ENCODE peak calls at places on chromosomes 1 and 21, in four cellular contexts. One of them, this sample, is unnamed.

GRCh38 chr1:7885513-7886298 is 32.8 kb upstream of the UTS2 start:
- DNase-seq in activated CD4-positive, CD25-positive, alpha-beta regulatory T cell: no peak
- DNase-seq in GM12891: no peak
- DNase-seq in progenitor cell of endocrine pancreas: no peak
- DNase-seq in this sample: no peak

GRCh38 chr1:44642925-44643324 is 31.4 kb downstream of the TMEM53 start:
- DNase-seq in activated CD4-positive, CD25-positive, alpha-beta regulatory T cell: no peak
- DNase-seq in GM12891: no peak
- DNase-seq in progenitor cell of endocrine pancreas: no peak
- DNase-seq in this sample: no peak

GRCh38 chr21:16308269-16308668 is 578.5 kb downstream of the USP25 start:
- DNase-seq in activated CD4-positive, CD25-positive, alpha-beta regulatory T cell: no peak
- DNase-seq in GM12891: no peak
- DNase-seq in progenitor cell of endocrine pancreas: no peak
- DNase-seq in this sample: no peak

GRCh38 chr1:204350857-204351573 is 8.7 kb downstream of the PLEKHA6 start:
- DNase-seq in activated CD4-positive, CD25-positive, alpha-beta regulatory T cell: no peak
- DNase-seq in GM12891: no peak
- DNase-seq in progenitor cell of endocrine pancreas: peak; percentile 48
- DNase-seq in this sample: no peak

GRCh38 chr1:156874142-156874541 is 13.5 kb downstream of the NTRK1 start:
- DNase-seq in activated CD4-positive, CD25-positive, alpha-beta regulatory T cell: no peak
- DNase-seq in GM12891: no peak
- DNase-seq in progenitor cell of endocrine pancreas: no peak
- DNase-seq in this sample: no peak

GRCh38 chr21:34351786-34352241 is 12.0 kb upstream of the KCNE2 start:
- DNase-seq in activated CD4-positive, CD25-positive, alpha-beta regulatory T cell: no peak
- DNase-seq in GM12891: peak; percentile 36
- DNase-seq in progenitor cell of endocrine pancreas: peak; percentile 38
- DNase-seq in this sample: no peak

GRCh38 chr1:156368889-156369684 is at the start of gene RHBG:
- DNase-seq in activated CD4-positive, CD25-positive, alpha-beta regulatory T cell: no peak
- DNase-seq in GM12891: no peak
- DNase-seq in progenitor cell of endocrine pancreas: peak; percentile 45
- DNase-seq in this sample: no peak

GRCh38 chr1:218983433-218983832 is 190.2 kb upstream of the LYPLAL1 start:
- DNase-seq in activated CD4-positive, CD25-positive, alpha-beta regulatory T cell: no peak
- DNase-seq in GM12891: no peak
- DNase-seq in progenitor cell of endocrine pancreas: no peak
- DNase-seq in this sample: no peak

GRCh38 chr21:8991088-8991907 is 1530.1 kb upstream of the TPTE start:
- DNase-seq in activated CD4-positive, CD25-positive, alpha-beta regulatory T cell: no peak
- DNase-seq in GM12891: no peak
- DNase-seq in progenitor cell of endocrine pancreas: no peak
- DNase-seq in this sample: peak; percentile 61

GRCh38 chr1:228141871-228142615 is 2.0 kb downstream of the GUK1 start:
- DNase-seq in activated CD4-positive, CD25-positive, alpha-beta regulatory T cell: no peak
- DNase-seq in GM12891: peak; percentile 8
- DNase-seq in progenitor cell of endocrine pancreas: no peak
- DNase-seq in this sample: no peak

GRCh38 chr1:190067592-190067991 is 410.1 kb downstream of the BRINP3 start:
- DNase-seq in activated CD4-positive, CD25-positive, alpha-beta regulatory T cell: no peak
- DNase-seq in GM12891: no peak
- DNase-seq in progenitor cell of endocrine pancreas: no peak
- DNase-seq in this sample: no peak

GRCh38 chr1:19258353-19258752 is 6.7 kb downstream of the MRTO4 start:
- DNase-seq in activated CD4-positive, CD25-positive, alpha-beta regulatory T cell: no peak
- DNase-seq in GM12891: no peak
- DNase-seq in progenitor cell of endocrine pancreas: no peak
- DNase-seq in this sample: no peak